ENCODE peak calls at places on chromosome 17, in six cellular contexts. M is stimulated activated CD4-positive, alpha-beta T cell treated with anti-CD3 and anti-CD28 coated beads, Interleukin-12 subunit alpha, Interleukin-12 subunit beta, amount 100 ng/mL, for 48 hours; W is NCI-H748 treated with DMSO at 0.1 percent for 48 hours; Z is activated CD8-positive, alpha-beta memory T cell treated with anti-CD3 and anti-CD28 coated beads for 1 hour; H is Panc1; F is T-helper 1 cell. R is an unnamed sample.

GRCh38 chr17:76071497-76072148 is 694 bp downstream of the SRP68 start:
- DNase-seq in M (no peak), W (no peak), Z (no peak), H (no peak), F (no peak), R (peak; percentile 76)

GRCh38 chr17:37043201-37043600 is 94.4 kb downstream of the AATF start:
- DNase-seq in M (no peak), W (no peak), Z (no peak), H (no peak), F (no peak), R (no peak)

GRCh38 chr17:46782250-46782953 is 36.1 kb downstream of the WNT3 start:
- DNase-seq in M (no peak), W (no peak), Z (no peak), H (no peak), F (no peak), R (peak; percentile 63)

GRCh38 chr17:36879027-36879426 is 58.2 kb upstream of the LHX1 start:
- DNase-seq in M (no peak), W (no peak), Z (no peak), H (no peak), F (no peak), R (no peak)

GRCh38 chr17:697682-698081 is 17.0 kb downstream of the VPS53 start:
- DNase-seq in M (no peak), W (no peak), Z (no peak), H (no peak), F (no peak), R (no peak)

GRCh38 chr17:40104570-40105471 is 4.4 kb upstream of the NR1D1 start:
- DNase-seq in M (no peak), W (no peak), Z (no peak), H (no peak), F (no peak), R (no peak)

GRCh38 chr17:9124554-9124935 is 103.2 kb downstream of the NTN1 start:
- DNase-seq in M (no peak), W (no peak), Z (no peak), H (no peak), F (no peak), R (no peak)

GRCh38 chr17:19747829-19748806 is at the start of gene ALDH3A1:
- DNase-seq in M (no peak), W (no peak), Z (no peak), H (no peak), F (no peak), R (no peak)

GRCh38 chr17:64658931-64659330 is 3.2 kb downstream of the SMURF2 start:
- DNase-seq in M (no peak), W (no peak), Z (no peak), H (no peak), F (no peak), R (no peak)

GRCh38 chr17:41347872-41348760 is 2.5 kb downstream of the KRT33A start:
- DNase-seq in M (no peak), W (no peak), Z (no peak), H (no peak), F (no peak), R (no peak)

GRCh38 chr17:65407017-65407416 is 154.4 kb downstream of the AXIN2 start:
- DNase-seq in M (no peak), W (no peak), Z (no peak), H (no peak), F (no peak), R (no peak)

GRCh38 chr17:67582632-67583230 is 135.0 kb upstream of the NOL11 start:
- DNase-seq in M (no peak), W (no peak), Z (no peak), H (no peak), F (no peak), R (no peak)

GRCh38 chr17:49108318-49108717 is 24.3 kb upstream of the B4GALNT2 start:
- DNase-seq in M (no peak), W (no peak), Z (no peak), H (no peak), F (no peak), R (no peak)

GRCh38 chr17:37650419-37651003 is 7.3 kb upstream of the DDX52 start:
- DNase-seq in M (no peak), W (peak; percentile 16), Z (no peak), H (no peak), F (no peak), R (peak; percentile 25)

GRCh38 chr17:4186244-4186920 is 43.4 kb downstream of the CYB5D2 start:
- DNase-seq in M (no peak), W (no peak), Z (no peak), H (no peak), F (no peak), R (no peak)

GRCh38 chr17:78233678-78234077 is 2.2 kb downstream of the TMEM235 start:
- DNase-seq in M (no peak), W (no peak), Z (no peak), H (no peak), F (no peak), R (no peak)

GRCh38 chr17:16106161-16106891 is 106.7 kb downstream of the TTC19 start:
- DNase-seq in M (no peak), W (no peak), Z (no peak), H (peak; percentile 35), F (no peak), R (no peak)

GRCh38 chr17:4631431-4631830 is 10.0 kb downstream of the ALOX15 start:
- DNase-seq in M (no peak), W (no peak), Z (no peak), H (no peak), F (no peak), R (no peak)

GRCh38 chr17:64091571-64091970 is 38.4 kb downstream of the ERN1 start:
- DNase-seq in M (no peak), W (no peak), Z (no peak), H (no peak), F (no peak), R (no peak)